ENCODE peak calls at places on chromosomes 7 and 10, in four cellular contexts. Y is suprapubic skin, R is progenitor cell of endocrine pancreas, F is CD14-positive monocyte. P is an unnamed sample.

GRCh38 chr7:69837387-69838068 is 239.3 kb downstream of the AUTS2 start:
- DNase-seq in Y (no peak), R (no peak), F (no peak), P (no peak)

GRCh38 chr10:121036431-121036830 is 185.3 kb downstream of the WDR11 start:
- DNase-seq in Y (no peak), R (no peak), F (no peak), P (no peak)

GRCh38 chr7:83872501-83872900 is 223.6 kb upstream of the SEMA3E start:
- DNase-seq in Y (no peak), R (no peak), F (no peak), P (no peak)

GRCh38 chr7:86826948-86827347 is 183.2 kb downstream of the GRM3 start:
- DNase-seq in Y (no peak), R (no peak), F (no peak), P (no peak)

GRCh38 chr7:116030626-116031276 is at the start of gene TFEC:
- DNase-seq in Y (no peak), R (no peak), F (no peak), P (no peak)

GRCh38 chr10:128612631-128613030 is 486.4 kb upstream of the MKI67 start:
- DNase-seq in Y (no peak), R (no peak), F (no peak), P (no peak)

GRCh38 chr10:99532687-99533495 is at the start of gene NKX2-3:
- DNase-seq in Y (no peak), R (no peak), F (peak), P (no peak)

GRCh38 chr10:78905015-78905939 is 163.5 kb upstream of the ZMIZ1 start:
- DNase-seq in Y (peak), R (no peak), F (no peak), P (peak)

GRCh38 chr10:102752934-102753664 is 9.4 kb downstream of the WBP1L start:
- DNase-seq in Y (no peak), R (no peak), F (no peak), P (no peak)

GRCh38 chr7:25598765-25599164 is 370.5 kb upstream of the NPVF start:
- DNase-seq in Y (no peak), R (no peak), F (no peak), P (no peak)

GRCh38 chr10:25758041-25758457 is 176.0 kb upstream of the MYO3A start:
- DNase-seq in Y (no peak), R (no peak), F (no peak), P (no peak)

GRCh38 chr10:18583575-18584270 is 67.7 kb downstream of the NSUN6 start:
- DNase-seq in Y (no peak), R (no peak), F (no peak), P (no peak)

GRCh38 chr10:126133906-126134703 is 237.7 kb downstream of the FANK1 start:
- DNase-seq in Y (no peak), R (no peak), F (no peak), P (no peak)

GRCh38 chr7:143456992-143457793 is 13.9 kb downstream of the TAS2R60 start:
- DNase-seq in Y (no peak), R (no peak), F (no peak), P (no peak)

GRCh38 chr10:132385721-132386418 is 11.1 kb upstream of the PWWP2B start:
- DNase-seq in Y (peak), R (no peak), F (peak), P (no peak)

DNA sequence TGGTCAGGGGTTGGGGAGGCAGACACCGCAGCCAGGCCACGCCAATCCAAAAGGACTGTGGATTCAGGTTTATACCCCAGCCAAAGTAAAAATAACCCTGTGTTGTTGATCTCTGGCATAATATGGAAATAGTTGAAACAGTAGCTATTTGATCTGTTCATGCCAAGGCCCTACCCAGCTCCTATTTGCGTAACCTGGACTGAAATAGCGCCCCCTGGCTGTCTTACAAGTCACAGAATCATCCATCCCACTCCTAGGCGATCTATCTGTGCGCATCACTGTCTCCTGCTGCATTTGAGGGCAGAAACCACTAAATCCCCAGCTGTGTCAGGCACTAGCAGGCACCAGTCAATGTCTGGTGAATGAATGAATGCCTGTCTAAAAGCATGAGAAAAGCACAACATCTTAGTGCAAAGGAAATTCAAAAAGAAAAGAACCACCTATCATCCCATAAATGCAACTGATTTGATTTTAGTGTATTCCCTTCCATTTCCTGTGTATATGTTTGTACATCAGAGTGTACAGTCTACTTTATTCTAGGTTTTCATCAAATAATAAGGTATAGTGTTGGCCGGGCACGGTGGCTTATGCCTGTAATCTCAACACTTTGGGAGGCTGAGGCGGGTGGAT is 160.0 kb downstream of the SLIT1 start:
- DNase-seq in Y (no peak), R (no peak), F (no peak), P (no peak)
- TF ChIP-seq CTCF in Y (peak), R (peak), F (peak), P (peak)

GRCh38 chr10:43384252-43385221 is 13.1 kb downstream of the FXYD4 start:
- DNase-seq in Y (no peak), R (no peak), F (no peak), P (no peak)

GRCh38 chr10:43383204-43383971 is 12.0 kb downstream of the FXYD4 start:
- DNase-seq in Y (no peak), R (no peak), F (no peak), P (no peak)

GRCh38 chr10:43377393-43377883 is 6.0 kb downstream of the FXYD4 start:
- DNase-seq in Y (no peak), R (peak), F (no peak), P (no peak)

GRCh38 chr10:43376828-43377227 is 5.4 kb downstream of the FXYD4 start:
- DNase-seq in Y (no peak), R (no peak), F (no peak), P (no peak)

GRCh38 chr10:43380610-43381222 is 9.3 kb downstream of the FXYD4 start:
- DNase-seq in Y (no peak), R (no peak), F (no peak), P (no peak)
- TF ChIP-seq CTCF in Y (no peak), R (no peak), F (peak), P (peak)

GRCh38 chr10:45582386-45582781 is 90.2 kb downstream of the ZFAND4 start:
- DNase-seq in Y (no peak), R (no peak), F (no peak), P (no peak)

GRCh38 chr10:45581497-45582385 is 90.8 kb downstream of the ZFAND4 start:
- DNase-seq in Y (no peak), R (no peak), F (no peak), P (no peak)

GRCh38 chr10:45586028-45586824 is 86.3 kb downstream of the ZFAND4 start:
- DNase-seq in Y (no peak), R (no peak), F (no peak), P (no peak)

GRCh38 chr10:45589009-45589408 is 83.6 kb downstream of the ZFAND4 start:
- DNase-seq in Y (no peak), R (no peak), F (no peak), P (no peak)

DNA sequence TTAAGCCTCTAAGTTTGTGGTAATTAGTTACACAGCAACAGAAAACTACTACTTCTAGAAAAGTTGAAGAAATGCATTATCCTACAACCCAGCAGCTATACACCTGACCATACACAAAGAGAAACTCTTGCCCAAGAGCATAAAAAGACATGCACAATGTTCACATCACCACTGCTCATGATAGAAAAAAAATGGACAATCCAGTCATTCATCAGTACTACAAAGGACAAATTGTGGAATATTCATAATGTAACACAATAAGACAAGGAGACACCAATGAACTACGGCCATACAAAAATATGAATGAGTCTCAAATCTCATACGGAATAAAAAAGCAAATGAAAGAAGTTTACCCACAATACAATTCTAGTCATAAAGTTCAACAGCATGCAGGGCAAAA is 87.4 kb downstream of the ZFAND4 start:
- DNase-seq in Y (no peak), R (no peak), F (no peak), P (no peak)
- TF ChIP-seq CTCF in Y (no peak), R (no peak), F (no peak), P (no peak)

DNA sequence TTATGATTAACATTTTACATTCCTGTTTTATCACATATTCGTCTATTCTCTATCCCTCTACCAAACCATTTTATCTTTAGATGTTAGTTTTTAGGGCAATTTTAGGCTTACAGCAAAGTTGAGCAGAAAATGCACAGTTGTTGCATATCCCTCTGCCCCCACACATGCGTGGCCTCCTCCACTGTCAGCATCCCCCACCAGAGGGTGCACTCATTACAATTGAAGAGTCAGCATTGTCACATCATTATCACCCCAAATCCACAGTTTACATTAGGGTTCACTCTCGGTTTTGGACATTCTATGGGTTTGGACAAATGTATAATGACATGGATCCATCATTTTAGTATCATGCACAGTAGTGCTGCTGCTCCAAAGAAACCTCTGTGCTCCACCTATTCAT is 86.4 kb downstream of the WDR37 start:
- DNase-seq in Y (no peak), R (no peak), F (no peak), P (no peak)
- TF ChIP-seq CTCF in Y (no peak), R (peak), F (no peak), P (peak)

GRCh38 chr10:119501690-119502089 is 40.8 kb downstream of the RGS10 start:
- DNase-seq in Y (no peak), R (no peak), F (no peak), P (no peak)
- TF ChIP-seq CTCF in Y (no peak), R (no peak), F (no peak), P (no peak)

GRCh38 chr7:106736508-106737201 is 75.7 kb upstream of the CCDC71L start:
- DNase-seq in Y (no peak), R (peak), F (no peak), P (no peak)
- TF ChIP-seq CTCF in Y (peak), R (peak), F (peak), P (peak)